ENCODE peak calls at places on chromosome 20, in seven cellular contexts. X, Q, J, C, T, H and G are unnamed samples.

GRCh38 chr20:3755269-3755668 is 12.3 kb downstream of the ADISSP start:
- DNase-seq in X (no peak), Q (no peak), J (no peak), C (no peak), T (no peak), H (no peak), G (no peak)

GRCh38 chr20:44552039-44552438 is 30.2 kb upstream of the SERINC3 start:
- DNase-seq in X (no peak), Q (no peak), J (no peak), C (no peak), T (no peak), H (no peak), G (no peak)

GRCh38 chr20:33604991-33605370 is 57.1 kb upstream of the C20orf144 start:
- DNase-seq in X (no peak), Q (no peak), J (no peak), C (no peak), T (no peak), H (no peak), G (no peak)

GRCh38 chr20:19423892-19424620 is 211.6 kb downstream of the SLC24A3 start:
- DNase-seq in X (no peak), Q (no peak), J (no peak), C (no peak), T (no peak), H (no peak), G (no peak)

GRCh38 chr20:3744806-3745685 is 12.6 kb downstream of the HSPA12B start:
- DNase-seq in X (peak; percentile 80), Q (peak; percentile 95), J (no peak), C (peak; percentile 55), T (peak; percentile 87), H (no peak), G (peak; percentile 70)

GRCh38 chr20:1876975-1877603 is 18.1 kb upstream of the SIRPA start:
- DNase-seq in X (no peak), Q (peak; percentile 43), J (no peak), C (no peak), T (no peak), H (no peak), G (no peak)

GRCh38 chr20:16397053-16397452 is 176.2 kb downstream of the KIF16B start:
- DNase-seq in X (no peak), Q (no peak), J (no peak), C (peak; percentile 55), T (no peak), H (peak; percentile 26), G (no peak)

GRCh38 chr20:44074252-44075151 is 112.5 kb downstream of the JPH2 start:
- DNase-seq in X (peak; percentile 19), Q (no peak), J (peak; percentile 24), C (peak; percentile 3), T (no peak), H (peak; percentile 77), G (no peak)

GRCh38 chr20:6007529-6008103 is 46.2 kb downstream of the LRRN4 start:
- DNase-seq in X (no peak), Q (no peak), J (no peak), C (no peak), T (no peak), H (no peak), G (no peak)

GRCh38 chr20:44079968-44080560 is 106.9 kb downstream of the JPH2 start:
- DNase-seq in X (no peak), Q (no peak), J (peak; percentile 18), C (peak; percentile 17), T (no peak), H (peak; percentile 74), G (no peak)

GRCh38 chr20:33909331-33909921 is 84.3 kb upstream of the RALY start:
- DNase-seq in X (peak; percentile 33), Q (no peak), J (peak; percentile 82), C (no peak), T (no peak), H (peak; percentile 90), G (no peak)

GRCh38 chr20:37350655-37351574 is 5.0 kb downstream of the SRC start:
- DNase-seq in X (no peak), Q (no peak), J (no peak), C (no peak), T (no peak), H (no peak), G (no peak)

GRCh38 chr20:23161968-23162696 is 76.0 kb upstream of the CD93 start:
- DNase-seq in X (peak; percentile 94), Q (no peak), J (no peak), C (peak; percentile 88), T (no peak), H (peak; percentile 95), G (no peak)

DNA sequence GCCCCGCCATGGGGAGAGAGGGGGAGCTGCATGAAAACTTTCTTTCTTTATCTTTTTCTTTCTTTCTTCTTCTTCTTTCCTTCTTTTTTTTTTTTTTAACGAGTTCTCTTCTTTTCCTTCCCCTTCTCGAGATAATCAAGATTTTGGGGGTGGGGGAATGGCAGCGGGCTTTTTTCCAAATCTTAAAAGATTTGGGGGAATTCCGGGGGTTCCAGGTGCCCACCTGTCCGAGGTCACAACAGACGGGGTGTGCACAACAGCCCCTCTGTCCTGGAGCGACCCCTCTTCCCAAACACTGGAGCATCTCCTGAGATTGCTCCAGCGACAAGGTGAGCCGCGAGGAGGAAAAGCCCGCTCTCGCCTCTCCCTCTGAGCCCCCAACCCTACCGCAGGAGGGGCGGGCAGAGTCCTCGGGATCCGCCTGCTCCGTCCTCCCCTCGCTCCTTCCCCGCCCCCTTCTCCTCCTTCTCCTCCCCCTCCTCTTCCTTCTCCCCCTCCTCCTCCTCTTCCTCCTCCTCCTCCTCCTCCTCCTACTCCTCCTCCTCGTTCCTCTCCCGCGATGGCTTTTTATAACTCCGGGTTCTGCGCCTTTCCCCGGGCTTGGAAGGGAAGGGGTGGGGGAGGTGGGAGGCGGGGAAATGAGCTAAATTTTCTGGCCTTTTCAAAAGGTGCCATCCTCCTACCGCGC is 694 bp upstream of the KCNB1 start:
- DNase-seq in X (no peak), Q (peak; percentile 69), J (no peak), C (no peak), T (no peak), H (no peak), G (no peak)
- H3K4me3 ChIP-seq in X (peak overlapping the region; percentile 54), Q (peak overlapping the region; percentile 77), J (no peak overlapping the region), C (peak overlapping the region; percentile 51), T (no peak overlapping the region), H (no peak overlapping the region), G (no peak overlapping the region)

GRCh38 chr20:57619053-57619831 is 984 bp downstream of the ZBP1 start:
- DNase-seq in X (peak; percentile 60), Q (no peak), J (no peak), C (no peak), T (peak; percentile 85), H (no peak), G (peak; percentile 75)
- H3K27ac ChIP-seq in X (peak overlapping the region; percentile 66), Q (no peak overlapping the region), J (no peak overlapping the region), C (no peak overlapping the region), T (peak overlapping the region; percentile 83), H (no peak overlapping the region), G (peak overlapping the region; percentile 72)

GRCh38 chr20:39632176-39632575 is 670.0 kb downstream of the DHX35 start:
- DNase-seq in X (no peak), Q (no peak), J (no peak), C (no peak), T (no peak), H (no peak), G (no peak)
- H3K27me3 ChIP-seq in X (no peaks in the 10 kb centered on the region), Q (no peaks in the 10 kb centered on the region), J (no peaks in the 10 kb centered on the region), C (no peaks in the 10 kb centered on the region), T (no peaks in the 10 kb centered on the region), H (no peaks in the 10 kb centered on the region), G (no peaks in the 10 kb centered on the region)

DNA sequence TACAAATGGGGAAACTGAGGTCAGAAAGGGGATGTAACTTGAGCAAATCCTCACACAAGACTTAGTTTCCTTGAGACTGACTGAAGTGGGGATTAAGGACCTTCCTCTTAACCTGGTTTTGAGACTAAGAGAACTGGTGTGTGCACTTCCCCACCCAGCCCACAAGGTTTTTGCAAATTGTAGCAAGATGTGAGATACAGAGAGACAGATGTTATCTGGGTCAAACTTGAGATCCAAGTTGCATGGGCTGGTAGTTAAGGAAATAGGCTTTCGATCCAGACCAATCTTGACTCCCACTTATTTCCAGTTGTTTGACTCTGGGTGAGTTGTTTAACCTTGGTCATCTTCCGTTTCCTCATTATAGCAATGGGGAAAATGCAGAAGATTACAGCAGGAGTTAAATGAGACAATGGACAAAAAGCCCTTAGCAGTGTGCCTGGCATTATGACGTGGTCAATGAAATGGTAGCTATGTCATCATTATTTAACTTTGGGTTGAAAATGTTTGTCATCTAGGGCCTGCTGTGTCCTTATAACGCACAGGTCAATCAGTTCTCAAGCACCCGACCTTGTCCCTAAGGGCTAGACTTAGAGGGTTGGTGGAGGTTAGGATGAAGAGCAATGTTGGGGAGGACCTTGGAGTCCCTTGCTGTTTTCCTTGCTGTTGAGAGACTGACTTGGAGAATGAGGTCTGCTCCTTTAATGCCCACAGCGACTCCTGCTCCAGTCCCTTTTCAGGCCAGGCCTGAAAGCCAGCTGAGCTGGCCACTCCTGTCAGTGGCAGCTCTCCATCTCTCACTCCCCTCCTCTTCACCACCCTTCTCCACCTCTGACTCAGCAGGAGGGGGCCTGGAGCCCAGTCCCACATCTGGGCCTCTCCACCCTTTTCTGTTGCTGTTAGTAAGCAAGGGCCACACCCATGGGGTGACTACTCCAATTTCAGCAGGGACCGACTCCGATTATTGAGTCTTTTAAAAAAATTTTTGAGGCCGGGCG is 1.9 kb downstream of the SNX21 start:
- DNase-seq in X (no peak), Q (no peak), J (no peak), C (peak; percentile 80), T (no peak), H (peak; percentile 91), G (no peak)
- H3K4me3 ChIP-seq in X (peak overlapping the region; percentile 61), Q (no peak overlapping the region), J (no peak overlapping the region), C (peak overlapping the region; percentile 83), T (no peak overlapping the region), H (peak overlapping the region; percentile 90), G (no peak overlapping the region)

GRCh38 chr20:32513031-32513866 is 71.9 kb downstream of the NOL4L start:
- DNase-seq in X (no peak), Q (no peak), J (no peak), C (no peak), T (no peak), H (no peak), G (no peak)
- H3K27ac ChIP-seq in X (no peak overlapping the region), Q (no peak overlapping the region), J (no peak overlapping the region), C (no peak overlapping the region), T (no peak overlapping the region), H (no peak overlapping the region), G (peak overlapping the region; percentile 84)

GRCh38 chr20:51286758-51287157 is 255.8 kb downstream of the NFATC2 start:
- DNase-seq in X (no peak), Q (no peak), J (no peak), C (no peak), T (no peak), H (no peak), G (no peak)

GRCh38 chr20:51285684-51286083 is 256.8 kb downstream of the NFATC2 start:
- DNase-seq in X (no peak), Q (no peak), J (no peak), C (no peak), T (no peak), H (no peak), G (no peak)

GRCh38 chr20:51287628-51288413 is 254.7 kb downstream of the NFATC2 start:
- DNase-seq in X (no peak), Q (no peak), J (no peak), C (no peak), T (no peak), H (no peak), G (no peak)

GRCh38 chr20:51284871-51285270 is 257.6 kb downstream of the NFATC2 start:
- DNase-seq in X (no peak), Q (peak; percentile 47), J (no peak), C (no peak), T (no peak), H (no peak), G (no peak)

DNA sequence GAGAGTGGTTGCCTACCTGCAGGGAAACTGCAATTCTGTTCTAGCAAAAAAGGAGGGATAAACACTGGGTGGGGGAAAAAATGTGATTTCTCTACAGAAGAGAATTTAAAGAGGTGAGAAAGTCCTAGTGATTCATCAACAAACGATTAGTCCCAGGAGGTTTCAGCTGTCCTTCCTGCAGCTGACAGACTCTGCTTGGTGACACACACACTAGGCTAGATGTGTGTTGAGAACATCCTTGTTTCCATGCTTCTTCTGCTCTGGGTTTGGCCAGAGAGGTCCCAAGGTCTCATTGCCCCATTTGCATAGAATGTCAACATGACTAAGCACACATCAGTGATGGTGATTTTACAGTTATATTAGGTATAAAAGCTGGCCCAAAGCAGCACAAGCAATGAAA is 258.4 kb downstream of the NFATC2 start:
- DNase-seq in X (no peak), Q (no peak), J (no peak), C (no peak), T (no peak), H (no peak), G (no peak)
- H3K27me3 ChIP-seq in X (no peaks in the 10 kb centered on the region), Q (no peaks in the 10 kb centered on the region), J (peaks cover 11% of the 10 kb centered on the region), C (no peaks in the 10 kb centered on the region), T (no peaks in the 10 kb centered on the region), H (no peaks in the 10 kb centered on the region), G (no peaks in the 10 kb centered on the region)